ENCODE peak calls at places on chromosomes 6 and 20, in seven cellular contexts. B, Y, K, O, C, L and J are unnamed samples.

GRCh38 chr20:41150664-41151063 is 13.3 kb downstream of the PLCG1 start:
- DNase-seq in B (no peak), Y (no peak), K (no peak), O (no peak), C (no peak), L (no peak), J (no peak)

GRCh38 chr6:122289721-122290501 is 109.5 kb upstream of the HSF2 start:
- DNase-seq in B (no peak), Y (peak; percentile 15), K (peak; percentile 46), O (peak; percentile 58), C (no peak), L (no peak), J (no peak)

GRCh38 chr6:99276747-99277146 is 72.7 kb downstream of the FAXC start:
- DNase-seq in B (no peak), Y (peak; percentile 45), K (peak; percentile 13), O (no peak), C (no peak), L (no peak), J (no peak)

GRCh38 chr20:19699132-19699971 is 58.7 kb upstream of the RIN2 start:
- DNase-seq in B (no peak), Y (peak; percentile 98), K (peak; percentile 75), O (peak; percentile 15), C (no peak), L (peak; percentile 42), J (no peak)

GRCh38 chr20:57657537-57658446 is 37.6 kb upstream of the ZBP1 start:
- DNase-seq in B (peak; percentile 3), Y (no peak), K (no peak), O (no peak), C (peak; percentile 53), L (no peak), J (peak; percentile 80)

GRCh38 chr6:96466149-96466863 is 55.3 kb upstream of the UFL1 start:
- DNase-seq in B (no peak), Y (no peak), K (no peak), O (no peak), C (no peak), L (no peak), J (no peak)

GRCh38 chr6:126372626-126373025 is 32.7 kb downstream of the CENPW start:
- DNase-seq in B (no peak), Y (no peak), K (no peak), O (no peak), C (no peak), L (no peak), J (no peak)

GRCh38 chr6:163324928-163325784 is 89.4 kb upstream of the QKI start:
- DNase-seq in B (no peak), Y (peak; percentile 72), K (peak; percentile 68), O (peak; percentile 71), C (no peak), L (no peak), J (no peak)

GRCh38 chr6:132161283-132161682 is 210.1 kb upstream of the CCN2 start:
- DNase-seq in B (no peak), Y (peak; percentile 70), K (peak; percentile 63), O (peak; percentile 24), C (no peak), L (peak; percentile 33), J (no peak)

GRCh38 chr20:54139188-54139587 is 34.6 kb downstream of the CYP24A1 start:
- DNase-seq in B (no peak), Y (peak; percentile 73), K (no peak), O (no peak), C (no peak), L (no peak), J (no peak)

GRCh38 chr20:18404172-18404571 is 62.7 kb downstream of the DZANK1 start:
- DNase-seq in B (no peak), Y (peak; percentile 95), K (peak; percentile 19), O (no peak), C (no peak), L (no peak), J (no peak)

GRCh38 chr6:139376604-139377218 is 2.3 kb upstream of the CITED2 start:
- DNase-seq in B (no peak), Y (peak; percentile 77), K (peak; percentile 43), O (no peak), C (no peak), L (no peak), J (no peak)

GRCh38 chr6:137869781-137870180 is 2.7 kb downstream of the TNFAIP3 start:
- DNase-seq in B (no peak), Y (no peak), K (no peak), O (no peak), C (no peak), L (no peak), J (no peak)

GRCh38 chr6:90415178-90415577 is 118.5 kb upstream of the BACH2 start:
- DNase-seq in B (no peak), Y (no peak), K (no peak), O (no peak), C (no peak), L (no peak), J (no peak)

GRCh38 chr6:170028629-170029345 is 262.1 kb downstream of the DLL1 start:
- DNase-seq in B (no peak), Y (no peak), K (no peak), O (no peak), C (no peak), L (no peak), J (peak; percentile 72)

GRCh38 chr20:63522091-63522868 is 1.7 kb downstream of the PPDPF start:
- DNase-seq in B (no peak), Y (no peak), K (no peak), O (no peak), C (no peak), L (no peak), J (no peak)

GRCh38 chr6:161215193-161215592 is 58.7 kb downstream of the AGPAT4 start:
- DNase-seq in B (no peak), Y (peak; percentile 88), K (peak; percentile 96), O (no peak), C (no peak), L (peak; percentile 99), J (no peak)

GRCh38 chr20:50366270-50367103 is 143.7 kb upstream of the PTPN1 start:
- DNase-seq in B (no peak), Y (peak; percentile 91), K (peak; percentile 56), O (no peak), C (no peak), L (peak; percentile 42), J (peak; percentile 76)

GRCh38 chr6:167153523-167153959 is 4.2 kb downstream of the GPR31 start:
- DNase-seq in B (no peak), Y (peak; percentile 80), K (peak; percentile 54), O (no peak), C (no peak), L (no peak), J (no peak)

GRCh38 chr6:55617272-55617671 is 38.3 kb upstream of the HMGCLL1 start:
- DNase-seq in B (no peak), Y (peak; percentile 18), K (peak; percentile 43), O (no peak), C (no peak), L (no peak), J (no peak)

GRCh38 chr6:80289727-80290126 is 183.3 kb downstream of the BCKDHB start:
- DNase-seq in B (no peak), Y (no peak), K (no peak), O (no peak), C (no peak), L (no peak), J (no peak)

GRCh38 chr6:25296980-25297379 is 17.8 kb downstream of the CARMIL1 start:
- DNase-seq in B (no peak), Y (no peak), K (no peak), O (no peak), C (no peak), L (no peak), J (no peak)

GRCh38 chr6:33507261-33507660 is 52.9 kb downstream of the ZBTB9 start:
- DNase-seq in B (no peak), Y (no peak), K (no peak), O (no peak), C (no peak), L (no peak), J (no peak)

GRCh38 chr20:50312682-50313187 is 122.1 kb downstream of the CEBPB start:
- DNase-seq in B (peak; percentile 60), Y (peak; percentile 94), K (peak; percentile 67), O (no peak), C (no peak), L (no peak), J (no peak)

GRCh38 chr20:59752101-59752586 is 147.8 kb downstream of the PHACTR3 start:
- DNase-seq in B (no peak), Y (peak; percentile 41), K (no peak), O (peak; percentile 24), C (no peak), L (no peak), J (no peak)

GRCh38 chr6:25027221-25027916 is 91.6 kb upstream of the RIPOR2 start:
- DNase-seq in B (no peak), Y (no peak), K (no peak), O (no peak), C (peak; percentile 75), L (no peak), J (no peak)